ENCODE peak calls at places on chromosomes 16 and 17, in nine cellular contexts. H is stomach, U is lower leg skin, J is A549, E is esophagus muscularis mucosa, X is heart left ventricle, I is upper lobe of left lung, L is prostate gland, A is NB4. V is an unnamed sample.

GRCh38 chr16:4160663-4161436 is 44.6 kb upstream of the ADCY9 start:
- DNase-seq in H (no peak), U (no peak), J (no peak), E (no peak), X (no peak), I (no peak), L (no peak), A (peak), V (no peak)

GRCh38 chr17:63441654-63442053 is 4.5 kb downstream of the CYB561 start:
- DNase-seq in H (no peak), U (no peak), J (no peak), E (no peak), X (no peak), I (no peak), L (no peak), A (no peak), V (no peak)

GRCh38 chr16:89022051-89022836 is 45.2 kb upstream of the CBFA2T3 start:
- DNase-seq in H (no peak), U (no peak), J (no peak), E (no peak), X (no peak), I (no peak), L (no peak), A (no peak), V (no peak)

GRCh38 chr17:1592751-1593629 is 30.4 kb upstream of the PITPNA start:
- DNase-seq in H (no peak), U (no peak), J (no peak), E (no peak), X (no peak), I (no peak), L (no peak), A (peak), V (no peak)

GRCh38 chr17:48441231-48441711 is 11.3 kb upstream of the SKAP1 start:
- DNase-seq in H (no peak), U (no peak), J (no peak), E (no peak), X (no peak), I (no peak), L (no peak), A (peak), V (no peak)

GRCh38 chr16:9107025-9107970 is 15.9 kb downstream of the HAPSTR1 start:
- DNase-seq in H (no peak), U (no peak), J (no peak), E (no peak), X (no peak), I (no peak), L (no peak), A (no peak), V (no peak)

GRCh38 chr17:66351053-66351452 is 48.6 kb downstream of the PRKCA start:
- DNase-seq in H (peak), U (peak), J (no peak), E (no peak), X (no peak), I (peak), L (no peak), A (no peak), V (no peak)

GRCh38 chr17:20022701-20023100 is 13.5 kb downstream of the SPECC1 start:
- DNase-seq in H (no peak), U (peak), J (no peak), E (no peak), X (no peak), I (no peak), L (no peak), A (no peak), V (no peak)

GRCh38 chr17:42679492-42680330 is 1.9 kb downstream of the CCR10 start:
- DNase-seq in H (peak), U (peak), J (peak), E (no peak), X (peak), I (peak), L (peak), A (peak), V (no peak)

GRCh38 chr16:73713301-73713700 is 583.3 kb upstream of the PSMD7 start:
- DNase-seq in H (no peak), U (no peak), J (no peak), E (peak), X (no peak), I (no peak), L (no peak), A (no peak), V (no peak)

GRCh38 chr17:81735181-81736102 is 23.4 kb downstream of the SLC25A10 start:
- DNase-seq in H (peak), U (peak), J (peak), E (no peak), X (no peak), I (peak), L (peak), A (peak), V (no peak)

GRCh38 chr17:5418858-5419355 is 555 bp downstream of the NUP88 start:
- DNase-seq in H (peak), U (peak), J (no peak), E (no peak), X (peak), I (peak), L (peak), A (peak), V (no peak)

GRCh38 chr17:68759002-68759342 is 157.8 kb upstream of the FAM20A start:
- DNase-seq in H (no peak), U (no peak), J (no peak), E (no peak), X (no peak), I (no peak), L (no peak), A (no peak), V (no peak)

GRCh38 chr16:11416228-11417001 is 71.2 kb downstream of the RMI2 start:
- DNase-seq in H (no peak), U (no peak), J (no peak), E (no peak), X (no peak), I (no peak), L (no peak), A (no peak), V (no peak)

GRCh38 chr16:65446441-65446840 is 324.6 kb upstream of the CDH11 start:
- DNase-seq in H (no peak), U (no peak), J (no peak), E (peak), X (no peak), I (no peak), L (no peak), A (no peak), V (no peak)

GRCh38 chr17:19248149-19248922 is 11.2 kb downstream of the EPN2 start:
- DNase-seq in H (no peak), U (peak), J (no peak), E (no peak), X (no peak), I (no peak), L (peak), A (no peak), V (no peak)

GRCh38 chr17:63433746-63434591 is 12.1 kb downstream of the CYB561 start:
- DNase-seq in H (peak), U (peak), J (no peak), E (peak), X (peak), I (peak), L (peak), A (peak), V (peak)

GRCh38 chr17:48025040-48025903 is 12.3 kb downstream of the COPZ2 start:
- DNase-seq in H (peak), U (peak), J (peak), E (peak), X (peak), I (peak), L (peak), A (peak), V (no peak)

GRCh38 chr16:85220125-85220839 is 108.0 kb upstream of the CIBAR2 start:
- DNase-seq in H (peak), U (no peak), J (no peak), E (no peak), X (peak), I (peak), L (peak), A (no peak), V (no peak)

GRCh38 chr17:42378597-42379594 is 9.3 kb downstream of the STAT3 start:
- DNase-seq in H (no peak), U (no peak), J (no peak), E (no peak), X (no peak), I (no peak), L (no peak), A (no peak), V (no peak)

GRCh38 chr16:87305505-87306391 is 11.4 kb downstream of the C16orf95 start:
- DNase-seq in H (no peak), U (no peak), J (no peak), E (no peak), X (no peak), I (no peak), L (no peak), A (peak), V (no peak)

GRCh38 chr16:75070055-75070841 is 46.3 kb downstream of the LDHD start:
- DNase-seq in H (peak), U (no peak), J (no peak), E (no peak), X (peak), I (no peak), L (no peak), A (peak), V (no peak)

GRCh38 chr17:31544186-31544585 is 152.7 kb downstream of the RAB11FIP4 start:
- DNase-seq in H (no peak), U (no peak), J (no peak), E (no peak), X (no peak), I (no peak), L (no peak), A (no peak), V (no peak)

GRCh38 chr16:1572664-1573063 is 39.2 kb downstream of the TMEM204 start:
- DNase-seq in H (no peak), U (no peak), J (no peak), E (no peak), X (no peak), I (no peak), L (no peak), A (no peak), V (no peak)

GRCh38 chr17:31579265-31579664 is 187.8 kb downstream of the RAB11FIP4 start:
- DNase-seq in H (peak), U (no peak), J (no peak), E (no peak), X (no peak), I (no peak), L (no peak), A (peak), V (no peak)

GRCh38 chr16:261031-261691 is 14.6 kb downstream of the RGS11 start:
- DNase-seq in H (no peak), U (no peak), J (no peak), E (no peak), X (no peak), I (no peak), L (no peak), A (no peak), V (no peak)

GRCh38 chr16:80655751-80656150 is 115.0 kb downstream of the DYNLRB2 start:
- DNase-seq in H (no peak), U (no peak), J (no peak), E (no peak), X (no peak), I (no peak), L (no peak), A (no peak), V (no peak)

GRCh38 chr17:3557768-3558583 is at the start of gene TRPV3:
- DNase-seq in H (peak), U (peak), J (no peak), E (peak), X (no peak), I (peak), L (peak), A (no peak), V (peak)

GRCh38 chr16:50520451-50521245 is 27.5 kb upstream of the NKD1 start:
- DNase-seq in H (peak), U (no peak), J (no peak), E (peak), X (no peak), I (no peak), L (no peak), A (no peak), V (no peak)

GRCh38 chr17:36935681-36936454 is 1.4 kb upstream of the LHX1 start:
- DNase-seq in H (no peak), U (no peak), J (peak), E (no peak), X (no peak), I (no peak), L (no peak), A (no peak), V (no peak)

GRCh38 chr16:54244061-54244886 is 42.3 kb downstream of the IRX3 start:
- DNase-seq in H (no peak), U (no peak), J (no peak), E (no peak), X (no peak), I (no peak), L (no peak), A (peak), V (no peak)

GRCh38 chr17:65297384-65297783 is 160.2 kb downstream of the RGS9 start:
- DNase-seq in H (no peak), U (no peak), J (no peak), E (no peak), X (no peak), I (no peak), L (no peak), A (peak), V (no peak)

GRCh38 chr16:86019446-86020047 is 120.6 kb downstream of the IRF8 start:
- DNase-seq in H (no peak), U (no peak), J (no peak), E (no peak), X (no peak), I (peak), L (no peak), A (peak), V (no peak)

GRCh38 chr17:30970757-30971567 is at the start of gene RNF135:
- DNase-seq in H (peak), U (peak), J (peak), E (peak), X (peak), I (peak), L (peak), A (peak), V (no peak)

GRCh38 chr16:19389246-19389645 is 28.4 kb upstream of the TMC5 start:
- DNase-seq in H (peak), U (peak), J (peak), E (no peak), X (no peak), I (peak), L (peak), A (peak), V (no peak)

GRCh38 chr16:11329080-11329491 is 16.2 kb upstream of the RMI2 start:
- DNase-seq in H (no peak), U (no peak), J (peak), E (no peak), X (no peak), I (no peak), L (no peak), A (no peak), V (no peak)

GRCh38 chr16:24988593-24989338 is 26.4 kb downstream of the ARHGAP17 start:
- DNase-seq in H (peak), U (no peak), J (peak), E (no peak), X (no peak), I (no peak), L (peak), A (no peak), V (no peak)

GRCh38 chr17:34357398-34357797 is 1.1 kb downstream of the CCL13 start:
- DNase-seq in H (no peak), U (no peak), J (no peak), E (peak), X (no peak), I (no peak), L (no peak), A (no peak), V (no peak)
- TF ChIP-seq CTCF in H (no peak), U (no peak), J (no peak), E (no peak), X (no peak), I (no peak), L (no peak), A (no peak), V (no peak)

GRCh38 chr17:54902017-54902416 is 1.4 kb downstream of the TOM1L1 start:
- DNase-seq in H (no peak), U (no peak), J (no peak), E (no peak), X (no peak), I (no peak), L (no peak), A (no peak), V (no peak)

GRCh38 chr17:54899721-54900456 is 763 bp upstream of the TOM1L1 start:
- DNase-seq in H (no peak), U (no peak), J (no peak), E (no peak), X (no peak), I (no peak), L (no peak), A (no peak), V (no peak)

GRCh38 chr17:54899201-54899600 is 1.5 kb upstream of the TOM1L1 start:
- DNase-seq in H (no peak), U (no peak), J (no peak), E (no peak), X (no peak), I (no peak), L (no peak), A (no peak), V (no peak)

GRCh38 chr17:54901230-54901847 is 687 bp downstream of the TOM1L1 start:
- DNase-seq in H (no peak), U (peak), J (peak), E (no peak), X (no peak), I (peak), L (no peak), A (no peak), V (no peak)

DNA sequence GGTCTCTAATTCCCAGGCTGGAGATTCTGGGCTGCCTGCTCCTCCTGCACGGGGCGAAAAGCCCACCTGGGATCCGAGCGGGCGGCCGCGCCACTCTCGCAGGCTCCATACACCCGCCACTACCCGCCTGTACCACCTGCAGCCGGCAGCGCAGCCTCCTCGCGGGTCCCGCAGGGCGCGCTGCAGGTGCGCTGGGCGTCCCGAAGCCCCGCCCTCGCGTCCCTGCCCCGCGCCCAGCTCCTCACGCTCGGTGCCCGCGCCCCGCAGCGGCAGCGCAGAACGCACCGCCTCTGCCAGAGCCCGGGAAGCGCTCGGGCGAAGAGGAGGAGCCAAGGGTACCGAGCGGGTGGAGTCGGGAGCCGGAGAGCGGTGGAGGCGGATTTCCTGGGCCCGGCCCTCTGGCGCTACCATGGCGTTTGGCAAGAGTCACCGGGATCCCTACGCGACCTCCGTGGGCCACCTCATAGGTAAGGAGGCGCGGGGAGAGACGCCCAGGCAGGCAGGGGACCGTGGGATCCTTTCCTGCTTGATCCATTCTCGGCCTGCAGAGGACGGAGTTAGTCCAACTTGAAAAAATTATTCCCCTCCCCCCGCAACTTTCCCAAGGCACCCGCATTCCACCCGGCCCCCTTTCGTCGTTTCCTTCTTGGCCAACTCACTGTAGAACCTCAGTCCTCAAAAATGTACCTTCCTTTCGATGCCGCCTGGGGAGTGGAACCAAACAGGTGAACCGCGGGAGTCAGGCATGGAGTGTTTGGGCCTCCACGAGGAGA is at the start of gene TOM1L1:
- DNase-seq in H (peak), U (peak), J (peak), E (no peak), X (peak), I (peak), L (peak), A (no peak), V (no peak)
- TF ChIP-seq POLR2A in H (no peak), U (no peak), J (peak), E (no peak), X (no peak), I (no peak), L (peak), A (no peak), V (no peak)

GRCh38 chr17:76547642-76548202 is 7.9 kb downstream of the PRCD start:
- DNase-seq in H (no peak), U (no peak), J (no peak), E (no peak), X (no peak), I (no peak), L (no peak), A (no peak), V (no peak)
- TF ChIP-seq CTCF in H (no peak), U (no peak), J (no peak), E (no peak), X (no peak), I (no peak), L (no peak), A (no peak), V (no peak)

DNA sequence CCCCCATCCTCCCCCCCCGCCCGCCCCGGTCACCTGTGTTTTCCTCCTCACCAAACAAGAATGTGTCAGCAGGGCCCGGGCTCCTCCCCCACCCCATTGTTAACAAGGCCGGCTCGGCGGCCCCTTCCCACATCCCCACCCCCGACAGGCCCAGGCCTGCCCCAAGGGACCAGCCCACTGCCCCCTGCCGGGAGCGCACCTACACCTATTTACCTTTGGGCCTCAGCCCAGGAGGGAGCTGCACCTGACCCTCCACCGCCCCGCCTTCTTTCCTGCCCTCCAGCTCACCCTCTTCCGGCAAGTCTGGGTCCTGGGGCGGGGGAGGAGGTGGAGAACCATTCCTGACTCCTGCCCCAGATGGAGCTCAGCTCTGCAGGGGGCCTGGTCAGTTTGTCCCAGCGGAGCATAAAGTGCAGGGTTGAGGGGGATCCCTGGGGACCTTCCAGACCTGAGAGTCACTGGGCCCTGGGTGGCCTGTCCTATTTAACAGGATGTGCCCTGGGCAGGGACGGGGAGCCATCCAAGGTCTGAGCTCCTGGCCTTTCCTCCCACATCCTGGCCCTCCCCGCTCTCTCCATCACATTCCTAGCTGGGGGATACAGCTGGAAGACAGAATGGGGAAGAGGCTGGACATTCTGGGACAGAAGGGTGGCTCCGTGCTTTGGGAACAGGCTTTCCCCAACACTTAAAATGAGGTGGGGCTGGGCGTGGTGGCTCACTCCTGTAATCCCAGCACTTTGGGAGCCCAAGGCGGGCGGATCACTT is 8.3 kb downstream of the FOXJ1 start:
- DNase-seq in H (peak), U (no peak), J (no peak), E (no peak), X (peak), I (peak), L (peak), A (no peak), V (no peak)
- TF ChIP-seq POLR2A in H (no peak), U (no peak), J (no peak), E (no peak), X (no peak), I (no peak), L (peak), A (no peak), V (no peak)

GRCh38 chr16:51816929-51817328 is 665.9 kb upstream of the SALL1 start:
- DNase-seq in H (no peak), U (no peak), J (no peak), E (no peak), X (no peak), I (no peak), L (no peak), A (no peak), V (no peak)

GRCh38 chr16:51814617-51815016 is 663.5 kb upstream of the SALL1 start:
- DNase-seq in H (no peak), U (no peak), J (no peak), E (no peak), X (no peak), I (no peak), L (no peak), A (no peak), V (no peak)

GRCh38 chr16:51813609-51814008 is 662.5 kb upstream of the SALL1 start:
- DNase-seq in H (no peak), U (no peak), J (no peak), E (no peak), X (no peak), I (no peak), L (no peak), A (no peak), V (no peak)

GRCh38 chr16:51812945-51813344 is 661.9 kb upstream of the SALL1 start:
- DNase-seq in H (no peak), U (no peak), J (no peak), E (no peak), X (no peak), I (no peak), L (no peak), A (no peak), V (no peak)

DNA sequence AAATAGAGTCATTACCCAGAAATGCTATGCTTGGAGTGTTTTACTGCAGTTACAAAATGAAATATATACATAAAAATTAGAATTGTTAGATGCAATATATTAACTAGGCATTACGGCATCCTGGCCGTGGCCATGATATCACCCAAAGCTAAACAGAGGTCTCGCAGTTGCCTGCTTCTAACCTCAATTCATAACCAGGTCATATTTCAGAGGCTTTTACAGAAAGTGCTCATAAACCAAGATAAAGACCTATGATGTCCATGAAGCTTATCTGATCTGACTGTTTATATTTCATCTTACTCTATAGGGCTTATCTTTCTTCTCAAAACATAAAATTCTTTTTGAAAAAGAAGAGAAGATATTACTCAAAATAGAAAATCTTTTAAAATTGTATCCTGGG is 664.5 kb upstream of the SALL1 start:
- DNase-seq in H (no peak), U (no peak), J (no peak), E (no peak), X (no peak), I (no peak), L (no peak), A (no peak), V (no peak)
- TF ChIP-seq CTCF in H (no peak), U (no peak), J (no peak), E (no peak), X (no peak), I (no peak), L (no peak), A (no peak), V (no peak)